ENCODE peak calls at places on chromosomes 16 and 17, in ten cellular contexts. Y is fibroblast of the aortic adventitia; G is activated CD8-positive, alpha-beta T cell treated with anti-CD3 and anti-CD28 coated beads, Interleukin-2, amount 10 ng/mL, durations not matched to agents 7 days and 5 days; F is kidney glomerular epithelial cell; A is ascending aorta; I is GM04504; V is AG10803; S is cerebellar cortex; Q is sigmoid colon; B is neural progenitor cell. N is an unnamed sample.

GRCh38 chr17:45873728-45874127 is 20.6 kb upstream of the MAPT start:
- DNase-seq in V (no peak), Q (no peak), S (no peak), A (no peak), B (peak), F (no peak), I (no peak), Y (no peak), G (peak), N (no peak)

GRCh38 chr16:12637002-12637401 is 166.7 kb downstream of the CPPED1 start:
- DNase-seq in A (no peak), S (no peak), F (no peak), G (no peak), Q (no peak), B (peak), V (no peak), Y (no peak), I (no peak), N (peak)

GRCh38 chr17:54771409-54771808 is 129.2 kb upstream of the TOM1L1 start:
- DNase-seq in B (no peak), A (no peak), I (no peak), Q (no peak), F (peak), V (no peak), G (no peak), Y (no peak), S (no peak), N (no peak)

GRCh38 chr16:55703003-55704001 is 47.5 kb downstream of the SLC6A2 start:
- DNase-seq in S (peak), Y (peak), F (peak), G (peak), V (peak), Q (no peak), A (no peak), B (peak), I (peak), N (peak)

GRCh38 chr16:65817066-65817465 is 549.4 kb upstream of the CDH5 start:
- DNase-seq in B (no peak), A (no peak), F (no peak), I (no peak), Y (no peak), Q (no peak), V (no peak), G (no peak), S (no peak), N (peak)

GRCh38 chr16:71883193-71883848 is 661 bp downstream of the ZNF821 start:
- DNase-seq in I (no peak), A (peak), Y (peak), Q (peak), F (no peak), V (peak), G (peak), B (no peak), S (peak), N (peak)

GRCh38 chr16:2478273-2478672 is 3.3 kb downstream of the TBC1D24 start:
- DNase-seq in F (no peak), Q (no peak), A (no peak), S (no peak), V (no peak), Y (no peak), I (no peak), B (no peak), G (no peak), N (no peak)

GRCh38 chr17:74855323-74855722 is 4.4 kb downstream of the GRIN2C start:
- DNase-seq in S (no peak), F (no peak), Y (no peak), I (no peak), V (no peak), B (no peak), Q (no peak), A (no peak), G (no peak), N (no peak)

N was measured in iPS-NIHi11.